ENCODE peak calls at places on chromosomes 4 and X, in seven cellular contexts. Z is sigmoid colon, P is endothelial cell of umbilical vein, V is GM06990, M is cardiac fibroblast, W is pancreas, H is AG04450. O is an unnamed sample.

GRCh38 chr4:165626316-165626715 is 246.7 kb upstream of the TLL1 start:
- DNase-seq in Z (no peak), P (peak), V (no peak), M (peak), W (no peak), H (no peak), O (no peak)

GRCh38 chrX:68728186-68728585 is 80.7 kb downstream of the STARD8 start:
- DNase-seq in Z (peak), P (no peak), V (no peak), M (no peak), W (no peak), H (no peak), O (no peak)

GRCh38 chr4:149964001-149964400 is 114.2 kb upstream of the DCLK2 start:
- DNase-seq in Z (no peak), P (no peak), V (no peak), M (no peak), W (no peak), H (no peak), O (no peak)

GRCh38 chrX:9279271-9279596 is 185.6 kb upstream of the TBL1X start:
- DNase-seq in Z (no peak), P (no peak), V (no peak), M (peak), W (no peak), H (no peak), O (peak)

GRCh38 chrX:44234541-44234940 is 108.9 kb downstream of the EFHC2 start:
- DNase-seq in Z (no peak), P (no peak), V (no peak), M (no peak), W (no peak), H (no peak), O (no peak)

GRCh38 chr4:129641179-129641578 is 545.2 kb downstream of the C4orf33 start:
- DNase-seq in Z (peak), P (peak), V (no peak), M (peak), W (peak), H (no peak), O (peak)

GRCh38 chrX:9885150-9885549 is 82.0 kb upstream of the CLDN34 start:
- DNase-seq in Z (no peak), P (peak), V (peak), M (peak), W (peak), H (no peak), O (peak)

GRCh38 chr4:80265571-80266266 is 745 bp upstream of the FGF5 start:
- DNase-seq in Z (no peak), P (peak), V (no peak), M (peak), W (no peak), H (peak), O (peak)

GRCh38 chr4:10366628-10367027 is 90.6 kb downstream of the ZNF518B start:
- DNase-seq in Z (no peak), P (no peak), V (no peak), M (no peak), W (no peak), H (no peak), O (no peak)

GRCh38 chrX:137031039-137031438 is 2.8 kb downstream of the GPR101 start:
- DNase-seq in Z (no peak), P (no peak), V (no peak), M (no peak), W (no peak), H (no peak), O (no peak)
- H3K4me3 ChIP-seq in Z (no peak), P (no peak), V (no peak), M (no peak), W (no peak), H (no peak), O (no peak)

GRCh38 chr4:169311643-169312365 is 41.0 kb upstream of the SH3RF1 start:
- DNase-seq in Z (no peak), P (peak), V (no peak), M (peak), W (no peak), H (no peak), O (peak)
- TF ChIP-seq CTCF in Z (no peak), P (peak), V (peak), M (peak), W (peak), H (peak), O (peak)

GRCh38 chrX:97639526-97639925 is 755.8 kb downstream of the RPA4 start:
- DNase-seq in Z (no peak), P (no peak), V (no peak), M (no peak), W (no peak), H (no peak), O (no peak)
- H3K4me3 ChIP-seq in Z (no peak), P (no peak), V (no peak), M (no peak), W (no peak), H (no peak), O (no peak)

DNA sequence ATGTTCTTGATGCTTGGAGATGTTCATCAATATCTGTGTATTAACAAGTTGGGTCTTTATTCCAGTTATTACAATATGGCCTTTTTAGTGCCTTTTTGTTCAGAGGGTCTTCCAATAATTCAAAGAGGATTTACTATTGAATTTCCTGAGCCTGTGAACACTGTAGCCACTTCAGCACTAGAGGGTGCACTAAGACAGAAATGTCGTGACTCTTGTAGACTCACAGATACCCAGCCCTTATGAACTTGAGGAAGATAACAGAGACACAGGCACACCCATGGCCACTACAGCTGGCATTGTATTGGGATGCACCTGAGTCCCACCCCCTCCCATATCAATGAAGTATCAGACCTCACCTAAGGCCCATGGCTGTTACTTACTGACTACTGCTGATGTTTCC is 54.4 kb upstream of the ACTRT1 start:
- DNase-seq in Z (no peak), P (peak), V (no peak), M (no peak), W (no peak), H (no peak), O (peak)
- TF ChIP-seq CTCF in Z (no peak), P (peak), V (peak), M (no peak), W (no peak), H (no peak), O (no peak)

DNA sequence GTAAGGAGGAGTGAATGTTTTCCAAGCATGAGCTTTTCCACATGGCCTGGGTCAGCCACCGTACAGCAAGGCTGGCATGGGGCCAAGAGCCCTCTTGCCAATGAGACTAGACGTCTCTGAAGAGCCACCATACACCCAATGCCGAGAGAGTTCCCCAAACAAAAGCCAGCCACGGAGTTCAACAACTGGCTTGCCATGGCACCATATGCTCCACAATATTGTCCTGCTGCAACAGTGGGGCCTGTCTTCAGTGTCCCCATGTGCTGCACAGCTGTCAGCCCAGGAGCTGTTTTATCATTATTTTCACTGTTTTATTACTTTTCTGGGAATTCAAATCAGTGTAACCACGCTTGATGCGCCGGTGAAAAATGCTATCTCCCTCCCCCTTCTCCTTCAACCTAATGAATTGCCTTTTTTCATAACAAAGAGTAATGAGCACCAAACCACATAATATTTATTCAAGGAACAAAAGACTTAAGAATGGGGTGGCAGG is 18.4 kb downstream of the MAML3 start:
- DNase-seq in Z (peak), P (peak), V (no peak), M (peak), W (peak), H (no peak), O (no peak)
- H3K4me3 ChIP-seq in Z (no peak), P (no peak), V (no peak), M (no peak), W (no peak), H (no peak), O (no peak)

GRCh38 chr4:140372607-140373327 is 679 bp upstream of the SCOC start:
- DNase-seq in Z (no peak), P (no peak), V (peak), M (peak), W (no peak), H (no peak), O (peak)
- TF ChIP-seq CTCF in Z (peak), P (peak), V (no peak), M (peak), W (no peak), H (no peak), O (peak)

GRCh38 chrX:115913575-115913974 is 257.0 kb upstream of the AGTR2 start:
- DNase-seq in Z (no peak), P (no peak), V (peak), M (no peak), W (no peak), H (no peak), O (no peak)
- H3K4me3 ChIP-seq in Z (no peak), P (no peak), V (no peak), M (no peak), W (no peak), H (no peak), O (no peak)

GRCh38 chrX:34426334-34426733 is 230.8 kb downstream of the TMEM47 start:
- DNase-seq in Z (no peak), P (no peak), V (no peak), M (peak), W (no peak), H (no peak), O (peak)
- TF ChIP-seq CTCF in Z (no peak), P (no peak), V (no peak), M (peak), W (no peak), H (no peak), O (peak)

GRCh38 chr4:102404551-102404969 is 59.3 kb upstream of the SLC39A8 start:
- DNase-seq in Z (no peak), P (no peak), V (no peak), M (peak), W (no peak), H (no peak), O (peak)
- H3K4me3 ChIP-seq in Z (no peak), P (no peak), V (no peak), M (no peak), W (no peak), H (no peak), O (no peak)